ENCODE peak calls at places on chromosomes 13 and 19, in nine cellular contexts. A, Y, U, P, E, T, S, F and H are unnamed samples.

GRCh38 chr13:110713642-110713952 is at the start of gene ING1:
- DNase-seq in T (no peak), U (no peak), S (no peak), E (no peak), A (no peak), P (no peak), Y (no peak), F (no peak), H (no peak)

GRCh38 chr13:113090806-113091205 is 14.8 kb upstream of the F7 start:
- DNase-seq in U (peak), T (no peak), A (no peak), E (no peak), P (no peak), Y (no peak), S (no peak), F (no peak), H (no peak)

GRCh38 chr13:94967183-94968039 is 255.1 kb upstream of the SOX21 start:
- DNase-seq in U (peak), S (no peak), Y (peak), E (no peak), A (peak), P (no peak), T (peak), F (peak), H (peak)

GRCh38 chr19:53132231-53132991 is at the start of gene ZNF415:
- DNase-seq in Y (peak), U (peak), P (peak), E (no peak), T (peak), A (peak), S (peak), F (peak), H (peak)

GRCh38 chr13:75691183-75691582 is 55.1 kb downstream of the LMO7 start:
- DNase-seq in A (no peak), P (no peak), Y (no peak), E (no peak), F (no peak), U (no peak), T (no peak), S (no peak), H (no peak)

GRCh38 chr13:64041296-64041695 is 2625.6 kb upstream of the PCDH20 start:
- DNase-seq in F (no peak), T (no peak), E (no peak), P (no peak), S (no peak), Y (no peak), U (no peak), A (no peak), H (no peak)

GRCh38 chr13:43360911-43361605 is 337.7 kb downstream of the DNAJC15 start:
- DNase-seq in Y (no peak), E (no peak), A (no peak), T (no peak), U (no peak), S (no peak), F (no peak), P (no peak), H (no peak)

GRCh38 chr19:58577581-58578429 is 4.7 kb upstream of the MZF1 start:
- DNase-seq in S (no peak), U (peak), T (peak), F (no peak), A (no peak), P (no peak), E (no peak), Y (peak), H (no peak)

GRCh38 chr19:45716314-45717130 is 14.2 kb downstream of the FBXO46 start:
- DNase-seq in F (peak), E (no peak), S (no peak), U (no peak), Y (no peak), T (no peak), P (peak), A (no peak), H (peak)